ENCODE peak calls at places on chromosome 11, in four cellular contexts. One of them, this sample, is unnamed.

GRCh38 chr11:19766206-19766605 is 53.6 kb downstream of the NAV2 start:
- DNase-seq in stomach: no peak
- DNase-seq in GM06990: no peak
- DNase-seq in fibroblast of mammary gland: peak
- DNase-seq in this sample: no peak

GRCh38 chr11:38952698-38953097 is 2354.7 kb upstream of the RAG2 start:
- DNase-seq in stomach: no peak
- DNase-seq in GM06990: no peak
- DNase-seq in fibroblast of mammary gland: no peak
- DNase-seq in this sample: no peak

GRCh38 chr11:17354070-17354924 is 2.7 kb downstream of the NCR3LG1 start:
- DNase-seq in stomach: peak
- DNase-seq in GM06990: no peak
- DNase-seq in fibroblast of mammary gland: peak
- DNase-seq in this sample: peak

GRCh38 chr11:19918302-19919049 is 205.8 kb downstream of the NAV2 start:
- DNase-seq in stomach: no peak
- DNase-seq in GM06990: no peak
- DNase-seq in fibroblast of mammary gland: peak
- DNase-seq in this sample: no peak

GRCh38 chr11:74905326-74905725 is 43.6 kb downstream of the XRRA1 start:
- DNase-seq in stomach: no peak
- DNase-seq in GM06990: no peak
- DNase-seq in fibroblast of mammary gland: no peak
- DNase-seq in this sample: no peak

GRCh38 chr11:68546555-68546954 is 86.0 kb downstream of the PPP6R3 start:
- DNase-seq in stomach: no peak
- DNase-seq in GM06990: no peak
- DNase-seq in fibroblast of mammary gland: peak
- DNase-seq in this sample: no peak

GRCh38 chr11:124873980-124874379 is 8.7 kb downstream of the ROBO3 start:
- DNase-seq in stomach: no peak
- DNase-seq in GM06990: no peak
- DNase-seq in fibroblast of mammary gland: no peak
- DNase-seq in this sample: no peak

GRCh38 chr11:13135385-13136271 is 126.5 kb downstream of the RASSF10 start:
- DNase-seq in stomach: no peak
- DNase-seq in GM06990: no peak
- DNase-seq in fibroblast of mammary gland: peak
- DNase-seq in this sample: no peak

GRCh38 chr11:60891103-60891741 is 15.2 kb downstream of the PRPF19 start:
- DNase-seq in stomach: peak
- DNase-seq in GM06990: no peak
- DNase-seq in fibroblast of mammary gland: no peak
- DNase-seq in this sample: no peak

GRCh38 chr11:2558402-2558801 is 113.6 kb downstream of the KCNQ1 start:
- DNase-seq in stomach: no peak
- DNase-seq in GM06990: no peak
- DNase-seq in fibroblast of mammary gland: no peak
- DNase-seq in this sample: no peak

GRCh38 chr11:34680206-34680605 is 59.3 kb downstream of the EHF start:
- DNase-seq in stomach: no peak
- DNase-seq in GM06990: no peak
- DNase-seq in fibroblast of mammary gland: peak
- DNase-seq in this sample: no peak

GRCh38 chr11:78946945-78947914 is 372.6 kb upstream of the NARS2 start:
- DNase-seq in stomach: no peak
- DNase-seq in GM06990: no peak
- DNase-seq in fibroblast of mammary gland: peak
- DNase-seq in this sample: no peak

GRCh38 chr11:8732748-8733241 is 50.2 kb downstream of the RPL27A start:
- DNase-seq in stomach: peak
- DNase-seq in GM06990: no peak
- DNase-seq in fibroblast of mammary gland: peak
- DNase-seq in this sample: no peak

GRCh38 chr11:7632211-7632610 is 41.1 kb downstream of the CYB5R2 start:
- DNase-seq in stomach: no peak
- DNase-seq in GM06990: no peak
- DNase-seq in fibroblast of mammary gland: peak
- DNase-seq in this sample: no peak

GRCh38 chr11:101723371-101723770 is 139.6 kb upstream of the TRPC6 start:
- DNase-seq in stomach: no peak
- DNase-seq in GM06990: no peak
- DNase-seq in fibroblast of mammary gland: no peak
- DNase-seq in this sample: no peak

GRCh38 chr11:117458275-117459120 is 130.8 kb downstream of the CEP164 start:
- DNase-seq in stomach: no peak
- DNase-seq in GM06990: peak
- DNase-seq in fibroblast of mammary gland: no peak
- DNase-seq in this sample: peak

GRCh38 chr11:126359431-126360048 is 4.1 kb downstream of the ST3GAL4 start:
- DNase-seq in stomach: no peak
- DNase-seq in GM06990: no peak
- DNase-seq in fibroblast of mammary gland: peak
- DNase-seq in this sample: no peak

GRCh38 chr11:124538019-124538418 is 5.4 kb downstream of the OR8B12 start:
- DNase-seq in stomach: no peak
- DNase-seq in GM06990: no peak
- DNase-seq in fibroblast of mammary gland: peak
- DNase-seq in this sample: no peak

GRCh38 chr11:33268945-33269567 is 11.9 kb downstream of the HIPK3 start:
- DNase-seq in stomach: no peak
- DNase-seq in GM06990: no peak
- DNase-seq in fibroblast of mammary gland: peak
- DNase-seq in this sample: no peak

GRCh38 chr11:13388741-13389140 is 74.3 kb downstream of the BTBD10 start:
- DNase-seq in stomach: no peak
- DNase-seq in GM06990: no peak
- DNase-seq in fibroblast of mammary gland: peak
- DNase-seq in this sample: no peak

GRCh38 chr11:19524171-19524671 is 188.4 kb upstream of the NAV2 start:
- DNase-seq in stomach: peak
- DNase-seq in GM06990: no peak
- DNase-seq in fibroblast of mammary gland: peak
- DNase-seq in this sample: no peak

GRCh38 chr11:103591554-103591953 is 444.9 kb upstream of the DDI1 start:
- DNase-seq in stomach: no peak
- DNase-seq in GM06990: no peak
- DNase-seq in fibroblast of mammary gland: no peak
- DNase-seq in this sample: no peak

GRCh38 chr11:56700242-56700918 is 1.5 kb downstream of the OR9G1 start:
- DNase-seq in stomach: no peak
- DNase-seq in GM06990: no peak
- DNase-seq in fibroblast of mammary gland: no peak
- DNase-seq in this sample: no peak

GRCh38 chr11:108606495-108607160 is 13.1 kb upstream of the EXPH5 start:
- DNase-seq in stomach: no peak
- DNase-seq in GM06990: no peak
- DNase-seq in fibroblast of mammary gland: no peak
- DNase-seq in this sample: no peak

GRCh38 chr11:6610591-6610990 is 1.4 kb downstream of the TAF10 start:
- DNase-seq in stomach: no peak
- DNase-seq in GM06990: no peak
- DNase-seq in fibroblast of mammary gland: no peak
- DNase-seq in this sample: no peak

GRCh38 chr11:15374418-15374817 is 259.7 kb downstream of the INSC start:
- DNase-seq in stomach: no peak
- DNase-seq in GM06990: no peak
- DNase-seq in fibroblast of mammary gland: no peak
- DNase-seq in this sample: no peak

GRCh38 chr11:8699903-8700302 is 17.3 kb downstream of the RPL27A start:
- DNase-seq in stomach: no peak
- DNase-seq in GM06990: no peak
- DNase-seq in fibroblast of mammary gland: peak
- DNase-seq in this sample: no peak

GRCh38 chr11:64001552-64002427 is 15.6 kb downstream of the OTUB1 start:
- DNase-seq in stomach: no peak
- DNase-seq in GM06990: no peak
- DNase-seq in fibroblast of mammary gland: no peak
- DNase-seq in this sample: no peak

GRCh38 chr11:130509942-130510341 is 61.5 kb downstream of the ADAMTS15 start:
- DNase-seq in stomach: no peak
- DNase-seq in GM06990: no peak
- DNase-seq in fibroblast of mammary gland: no peak
- DNase-seq in this sample: no peak

GRCh38 chr11:130144129-130144528 is 15.5 kb upstream of the ST14 start:
- DNase-seq in stomach: no peak
- DNase-seq in GM06990: no peak
- DNase-seq in fibroblast of mammary gland: no peak
- DNase-seq in this sample: no peak

GRCh38 chr11:3826721-3827120 is 14.0 kb downstream of the RHOG start:
- DNase-seq in stomach: no peak
- DNase-seq in GM06990: no peak
- DNase-seq in fibroblast of mammary gland: no peak
- DNase-seq in this sample: no peak

GRCh38 chr11:74671520-74672196 is 59.6 kb downstream of the CHRDL2 start:
- DNase-seq in stomach: no peak
- DNase-seq in GM06990: no peak
- DNase-seq in fibroblast of mammary gland: peak
- DNase-seq in this sample: no peak

GRCh38 chr11:128522943-128523518 is 64.3 kb downstream of the ETS1 start:
- DNase-seq in stomach: no peak
- DNase-seq in GM06990: no peak
- DNase-seq in fibroblast of mammary gland: no peak
- DNase-seq in this sample: peak

GRCh38 chr11:124108158-124108557 is 7.1 kb upstream of the VWA5A start:
- DNase-seq in stomach: no peak
- DNase-seq in GM06990: no peak
- DNase-seq in fibroblast of mammary gland: peak
- DNase-seq in this sample: peak

GRCh38 chr11:111574373-111575230 is 27.6 kb upstream of the SIK2 start:
- DNase-seq in stomach: no peak
- DNase-seq in GM06990: no peak
- DNase-seq in fibroblast of mammary gland: no peak
- DNase-seq in this sample: no peak
- H3K4me3 ChIP-seq in stomach: peak
- H3K4me3 ChIP-seq in GM06990: no peak
- H3K4me3 ChIP-seq in fibroblast of mammary gland: no peak
- H3K4me3 ChIP-seq in this sample: peak

GRCh38 chr11:77468527-77468926 is 5.4 kb downstream of the PAK1 start:
- DNase-seq in stomach: no peak
- DNase-seq in GM06990: no peak
- DNase-seq in fibroblast of mammary gland: no peak
- DNase-seq in this sample: no peak
- TF ChIP-seq CTCF in stomach: no peak
- TF ChIP-seq CTCF in GM06990: no peak
- TF ChIP-seq CTCF in fibroblast of mammary gland: no peak
- TF ChIP-seq CTCF in this sample: no peak

GRCh38 chr11:65353376-65353775 is 1.2 kb upstream of the TIGD3 start:
- DNase-seq in stomach: no peak
- DNase-seq in GM06990: no peak
- DNase-seq in fibroblast of mammary gland: no peak
- DNase-seq in this sample: no peak

GRCh38 chr11:65355013-65355775 is 643 bp downstream of the TIGD3 start:
- DNase-seq in stomach: no peak
- DNase-seq in GM06990: peak
- DNase-seq in fibroblast of mammary gland: no peak
- DNase-seq in this sample: peak

GRCh38 chr11:65352783-65353182 is 1.8 kb upstream of the TIGD3 start:
- DNase-seq in stomach: no peak
- DNase-seq in GM06990: no peak
- DNase-seq in fibroblast of mammary gland: peak
- DNase-seq in this sample: no peak

GRCh38 chr11:65354265-65355012 is at the start of gene TIGD3:
- DNase-seq in stomach: peak
- DNase-seq in GM06990: peak
- DNase-seq in fibroblast of mammary gland: peak
- DNase-seq in this sample: peak

DNA sequence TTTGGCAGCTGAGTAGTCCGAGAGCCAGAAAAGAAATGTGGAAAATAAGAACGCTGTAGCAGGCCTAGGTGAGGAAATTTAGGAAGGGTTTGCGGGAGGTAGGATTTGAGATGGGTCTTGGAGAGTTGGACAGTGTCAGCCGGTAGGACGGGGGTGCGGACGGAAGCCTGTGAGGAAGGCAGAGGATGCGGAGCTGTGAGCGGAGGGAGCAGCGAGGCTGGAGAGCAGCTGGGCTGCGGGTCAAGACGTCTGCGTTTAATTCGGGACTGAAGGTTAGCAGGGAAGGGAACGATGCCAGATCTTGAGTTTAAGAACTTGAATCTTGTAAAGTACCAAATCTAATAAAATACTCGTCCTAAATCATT is 669 bp upstream of the TIGD3 start:
- DNase-seq in stomach: no peak
- DNase-seq in GM06990: no peak
- DNase-seq in fibroblast of mammary gland: no peak
- DNase-seq in this sample: no peak
- H3K4me3 ChIP-seq in stomach: peak
- H3K4me3 ChIP-seq in GM06990: no peak
- H3K4me3 ChIP-seq in fibroblast of mammary gland: peak
- H3K4me3 ChIP-seq in this sample: peak

DNA sequence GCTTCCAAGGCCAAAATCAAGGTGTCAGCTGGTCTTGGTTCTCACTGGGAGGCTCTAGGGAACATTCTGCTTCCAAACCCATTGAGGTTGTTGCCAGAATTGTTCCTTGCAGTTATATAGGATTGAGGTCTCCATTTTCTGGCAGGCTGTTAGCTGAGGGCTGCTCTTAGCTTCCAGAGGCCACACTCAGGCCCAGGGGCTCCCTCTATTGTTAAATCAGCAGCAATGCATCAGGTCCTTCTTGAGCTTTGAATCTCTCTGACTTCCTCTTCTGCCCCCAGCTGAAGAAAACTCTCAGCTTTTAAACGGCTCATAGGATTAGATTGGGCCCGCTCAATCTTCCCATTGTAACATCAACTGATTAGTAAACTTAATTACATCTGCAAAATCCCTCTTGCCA is 39.3 kb upstream of the BSX start:
- DNase-seq in stomach: no peak
- DNase-seq in GM06990: no peak
- DNase-seq in fibroblast of mammary gland: peak
- DNase-seq in this sample: peak
- TF ChIP-seq CTCF in stomach: no peak
- TF ChIP-seq CTCF in GM06990: peak
- TF ChIP-seq CTCF in fibroblast of mammary gland: peak
- TF ChIP-seq CTCF in this sample: peak

DNA sequence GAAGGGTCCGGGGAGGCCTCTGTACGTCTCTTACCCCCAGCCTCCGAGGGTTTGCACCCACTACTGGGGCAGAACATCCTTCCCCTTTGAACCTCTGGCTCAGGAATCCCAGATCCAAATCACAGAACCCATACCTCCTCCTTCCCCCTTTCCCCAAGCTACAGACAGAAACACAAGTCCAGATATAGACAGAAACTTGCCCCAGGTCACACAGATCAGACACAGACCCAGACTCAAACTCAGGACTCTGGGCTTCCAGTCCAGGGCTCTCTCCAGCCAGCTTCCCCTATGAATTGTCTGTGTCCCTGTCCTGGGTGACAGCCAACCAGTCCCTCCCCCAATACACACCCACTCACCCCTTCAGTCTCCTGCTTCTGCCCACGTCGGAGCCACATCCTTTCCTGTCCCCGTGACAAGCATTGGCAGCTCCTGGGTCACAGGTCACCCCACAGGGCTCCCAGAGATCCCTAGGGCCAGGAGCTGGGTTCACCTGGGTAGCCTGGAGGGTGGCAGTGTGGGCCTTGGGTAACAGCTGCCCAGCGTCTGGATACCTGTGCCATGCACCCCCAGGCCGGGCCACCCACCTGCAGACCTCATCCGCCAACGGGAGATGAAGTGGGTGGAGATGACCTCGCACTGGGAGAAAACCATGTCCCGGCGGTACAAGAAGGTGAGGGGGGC is 772 bp downstream of the TBC1D10C start:
- DNase-seq in stomach: no peak
- DNase-seq in GM06990: no peak
- DNase-seq in fibroblast of mammary gland: no peak
- DNase-seq in this sample: no peak
- H3K4me3 ChIP-seq in stomach: peak
- H3K4me3 ChIP-seq in GM06990: peak
- H3K4me3 ChIP-seq in fibroblast of mammary gland: no peak
- H3K4me3 ChIP-seq in this sample: peak